ENCODE peak calls at places on chromosomes 11 and 22, in six cellular contexts. D is ACHN; K is heart left ventricle; Y is cardiac fibroblast; P is stimulated activated CD8-positive, alpha-beta memory T cell treated with anti-CD3 and anti-CD28 coated beads, Interleukin-4, amount 100 ng/mL, for 24 hours; C is activated CD8-positive, alpha-beta memory T cell treated with anti-CD3 and anti-CD28 coated beads, Interleukin-2, amount 10 ng/mL, durations not matched to agents 7 days and 5 days. W is an unnamed sample.

GRCh38 chr11:118628432-118628831 is 21.0 kb downstream of the PHLDB1 start:
- DNase-seq in D (no peak), K (peak), P (no peak), Y (no peak), C (no peak), W (no peak)

GRCh38 chr22:25114369-25115362 is 85.0 kb upstream of the CRYBB3 start:
- DNase-seq in P (no peak), D (no peak), C (no peak), Y (no peak), K (no peak), W (no peak)

GRCh38 chr22:42800731-42801536 is 56.1 kb downstream of the ARFGAP3 start:
- DNase-seq in P (no peak), C (peak), D (no peak), Y (no peak), K (no peak), W (no peak)

GRCh38 chr22:27046603-27047002 is 389.2 kb downstream of the MIAT start:
- DNase-seq in Y (no peak), D (no peak), P (no peak), C (no peak), K (no peak), W (no peak)

GRCh38 chr11:64150481-64151239 is 15.3 kb downstream of the MACROD1 start:
- DNase-seq in C (no peak), D (no peak), Y (no peak), K (peak), P (no peak), W (no peak)

GRCh38 chr11:110077866-110078325 is 15.3 kb upstream of the ZC3H12C start:
- DNase-seq in P (no peak), Y (peak), K (no peak), C (peak), D (peak), W (peak)

GRCh38 chr11:100010393-100010792 is 676.7 kb upstream of the ARHGAP42 start:
- DNase-seq in D (no peak), P (no peak), Y (no peak), K (no peak), C (no peak), W (no peak)

GRCh38 chr11:72740060-72740424 is 12.2 kb downstream of the ARAP1 start:
- DNase-seq in P (no peak), C (no peak), K (peak), D (no peak), Y (no peak), W (no peak)

GRCh38 chr11:65546217-65546958 is 11.8 kb downstream of the LTBP3 start:
- DNase-seq in C (peak), D (peak), Y (no peak), P (peak), K (peak), W (no peak)

GRCh38 chr22:38828616-38829205 is 15.1 kb downstream of the NPTXR start:
- DNase-seq in K (no peak), Y (no peak), C (no peak), P (no peak), D (no peak), W (no peak)

GRCh38 chr11:1197886-1198765 is 24.7 kb upstream of the MUC5B start:
- DNase-seq in C (no peak), D (no peak), Y (no peak), P (no peak), K (no peak), W (no peak)

GRCh38 chr11:69854719-69855118 is 35.5 kb upstream of the FGF3 start:
- DNase-seq in D (no peak), P (no peak), K (no peak), C (no peak), Y (peak), W (peak)

GRCh38 chr11:110762596-110762995 is 50.4 kb upstream of the ARHGAP20 start:
- DNase-seq in K (no peak), C (no peak), D (no peak), Y (peak), P (no peak), W (no peak)

GRCh38 chr11:117058761-117059233 is 39.4 kb downstream of the SIK3 start:
- DNase-seq in K (no peak), C (no peak), D (no peak), Y (peak), P (no peak), W (no peak)

GRCh38 chr22:46649176-46650077 is 29.2 kb downstream of the GRAMD4 start:
- DNase-seq in D (no peak), P (no peak), C (no peak), K (peak), Y (peak), W (no peak)

GRCh38 chr11:73267921-73268540 is 4.1 kb upstream of the P2RY6 start:
- DNase-seq in D (no peak), C (no peak), P (no peak), K (no peak), Y (no peak), W (no peak)

GRCh38 chr22:27732391-27732790 is 69.2 kb downstream of the MN1 start:
- DNase-seq in K (no peak), D (no peak), P (no peak), Y (no peak), C (no peak), W (no peak)

GRCh38 chr11:75244052-75244814 is 3.7 kb downstream of the TPBGL start:
- DNase-seq in D (no peak), Y (no peak), P (no peak), K (no peak), C (peak), W (no peak)

GRCh38 chr22:22940961-22941605 is 53.5 kb downstream of the IGLL5 start:
- DNase-seq in C (no peak), P (no peak), Y (no peak), D (no peak), K (no peak), W (no peak)

GRCh38 chr11:41879186-41879738 is 419.8 kb upstream of the LRRC4C start:
- DNase-seq in K (no peak), D (no peak), P (no peak), C (no peak), Y (no peak), W (peak)

GRCh38 chr11:105045897-105046296 is 762 bp upstream of the CARD16 start:
- DNase-seq in K (no peak), Y (no peak), P (no peak), C (no peak), D (no peak), W (no peak)

GRCh38 chr11:28743101-28743550 is 634.9 kb downstream of the METTL15 start:
- DNase-seq in C (no peak), K (no peak), Y (peak), P (no peak), D (no peak), W (no peak)

GRCh38 chr11:9493492-9493891 is 32.7 kb downstream of the ZNF143 start:
- DNase-seq in D (no peak), K (no peak), Y (no peak), P (no peak), C (no peak), W (no peak)

GRCh38 chr22:32697331-32697995 is 104.0 kb upstream of the TIMP3 start:
- DNase-seq in D (no peak), P (no peak), C (no peak), K (no peak), Y (no peak), W (no peak)

GRCh38 chr11:126115820-126116319 is 53.2 kb upstream of the CDON start:
- DNase-seq in P (no peak), K (peak), C (no peak), D (peak), Y (peak), W (no peak)

GRCh38 chr22:40250608-40251007 is 72.9 kb downstream of the TNRC6B start:
- DNase-seq in K (no peak), D (no peak), Y (no peak), P (no peak), C (no peak), W (no peak)

GRCh38 chr11:125950178-125950490 is 4.3 kb downstream of the VSIG10L2 start:
- DNase-seq in D (no peak), C (peak), P (no peak), Y (no peak), K (no peak), W (no peak)

GRCh38 chr22:22881116-22882032 is 6.2 kb upstream of the IGLL5 start:
- DNase-seq in P (no peak), C (no peak), D (no peak), Y (no peak), K (no peak), W (no peak)

GRCh38 chr11:116420770-116421528 is 351.8 kb downstream of the BUD13 start:
- DNase-seq in D (no peak), Y (no peak), C (no peak), P (no peak), K (no peak), W (no peak)

GRCh38 chr11:108664730-108665525 is at the start of gene DDX10:
- DNase-seq in D (peak), C (peak), P (peak), Y (peak), K (peak), W (peak)

GRCh38 chr11:120793150-120793549 is 230.8 kb upstream of the TBCEL start:
- DNase-seq in D (no peak), P (no peak), K (no peak), C (no peak), Y (no peak), W (no peak)

GRCh38 chr22:39316440-39317083 is 2.9 kb downstream of the RPL3 start:
- DNase-seq in K (peak), P (peak), Y (peak), C (peak), D (peak), W (peak)

GRCh38 chr22:43992331-43992821 is 31.7 kb upstream of the PARVB start:
- DNase-seq in K (no peak), C (no peak), P (no peak), Y (peak), D (no peak), W (no peak)

W was measured in RCC 7860.